ENCODE peak calls at places on chromosomes 6 and 20, in four cellular contexts. E is heart right ventricle, P is neural crest cell, B is skeletal muscle cell. M is an unnamed sample.

GRCh38 chr6:39755231-39755630 is 30.0 kb upstream of the KIF6 start:
- DNase-seq in B (no peak), P (no peak), E (no peak), M (no peak)

GRCh38 chr6:161116554-161117328 is 125.2 kb downstream of the MAP3K4 start:
- DNase-seq in E (no peak), B (no peak), P (no peak), M (no peak)

GRCh38 chr6:20965276-20965675 is 431.0 kb downstream of the CDKAL1 start:
- DNase-seq in P (no peak), B (no peak), E (no peak), M (no peak)

GRCh38 chr20:63508072-63508768 is 9.3 kb upstream of the EEF1A2 start:
- DNase-seq in P (no peak), E (no peak), B (no peak), M (peak; percentile 7)

GRCh38 chr20:52747736-52748135 is 224.4 kb upstream of the TSHZ2 start:
- DNase-seq in E (peak; percentile 16), B (no peak), P (no peak), M (no peak)

GRCh38 chr6:44867561-44868334 is 460.4 kb upstream of the RUNX2 start:
- DNase-seq in P (no peak), E (no peak), B (no peak), M (no peak)

GRCh38 chr20:58179432-58180099 is 48.9 kb downstream of the ANKRD60 start:
- DNase-seq in B (no peak), E (peak; percentile 16), P (peak; percentile 80), M (peak; percentile 73)

GRCh38 chr6:33840064-33840926 is 36.5 kb upstream of the MLN start:
- DNase-seq in P (no peak), B (peak; percentile 87), E (peak; percentile 41), M (no peak)

GRCh38 chr20:10982692-10983091 is 308.9 kb upstream of the JAG1 start:
- DNase-seq in E (peak; percentile 78), P (no peak), B (peak; percentile 78), M (no peak)

GRCh38 chr20:51938557-51939324 is 136.4 kb upstream of the SALL4 start:
- DNase-seq in P (no peak), E (no peak), B (peak; percentile 36), M (no peak)

GRCh38 chr6:110590821-110591351 is 114.5 kb upstream of the SLC22A16 start:
- DNase-seq in E (no peak), P (no peak), B (no peak), M (no peak)

GRCh38 chr6:40806479-40806878 is 219.3 kb upstream of the LRFN2 start:
- DNase-seq in E (no peak), P (no peak), B (no peak), M (no peak)

GRCh38 chr6:129648819-129649491 is 61.0 kb downstream of the ARHGAP18 start:
- DNase-seq in E (no peak), B (no peak), P (no peak), M (no peak)

GRCh38 chr20:5602346-5602745 is 147.9 kb upstream of the SHLD1 start:
- DNase-seq in P (no peak), B (no peak), E (no peak), M (no peak)

GRCh38 chr6:131107166-131107565 is 28.1 kb upstream of the AKAP7 start:
- DNase-seq in B (no peak), E (no peak), P (no peak), M (no peak)